ENCODE peak calls at places on chromosomes 7 and 10, in six cellular contexts. One of them, this sample, is unnamed.

GRCh38 chr10:132054564-132054963 is 11.2 kb upstream of the JAKMIP3 start:
- DNase-seq in H9: peak
- DNase-seq in mesendoderm: peak
- DNase-seq in mesenchymal stem cell: no peak
- DNase-seq in neuronal stem cell: no peak
- DNase-seq in IMR-90: no peak
- DNase-seq in this sample: no peak

GRCh38 chr10:88659725-88660592 is 4.3 kb upstream of the LIPF start:
- DNase-seq in neuronal stem cell: no peak
- DNase-seq in H9: no peak
- DNase-seq in mesenchymal stem cell: no peak
- DNase-seq in IMR-90: peak
- DNase-seq in mesendoderm: no peak
- DNase-seq in this sample: no peak

GRCh38 chr7:142300689-142301088 is 42.8 kb upstream of the PRSS58 start:
- DNase-seq in H9: peak
- DNase-seq in neuronal stem cell: no peak
- DNase-seq in mesendoderm: peak
- DNase-seq in mesenchymal stem cell: no peak
- DNase-seq in IMR-90: no peak
- DNase-seq in this sample: no peak

GRCh38 chr7:41942468-41943097 is 239.7 kb upstream of the INHBA start:
- DNase-seq in neuronal stem cell: no peak
- DNase-seq in mesendoderm: no peak
- DNase-seq in H9: peak
- DNase-seq in IMR-90: peak
- DNase-seq in mesenchymal stem cell: peak
- DNase-seq in this sample: peak

GRCh38 chr10:49446031-49446430 is 50.1 kb upstream of the DRGX start:
- DNase-seq in neuronal stem cell: no peak
- DNase-seq in mesenchymal stem cell: no peak
- DNase-seq in H9: no peak
- DNase-seq in mesendoderm: no peak
- DNase-seq in IMR-90: peak
- DNase-seq in this sample: no peak

GRCh38 chr10:119306964-119307363 is 99.6 kb downstream of the GRK5 start:
- DNase-seq in mesenchymal stem cell: peak
- DNase-seq in H9: no peak
- DNase-seq in neuronal stem cell: no peak
- DNase-seq in mesendoderm: no peak
- DNase-seq in IMR-90: peak
- DNase-seq in this sample: peak

GRCh38 chr7:127791790-127792189 is 139.8 kb downstream of the SND1 start:
- DNase-seq in neuronal stem cell: no peak
- DNase-seq in H9: no peak
- DNase-seq in mesendoderm: no peak
- DNase-seq in mesenchymal stem cell: no peak
- DNase-seq in IMR-90: peak
- DNase-seq in this sample: no peak

GRCh38 chr7:152859781-152860191 is 100.2 kb downstream of the ACTR3B start:
- DNase-seq in H9: peak
- DNase-seq in mesenchymal stem cell: no peak
- DNase-seq in mesendoderm: peak
- DNase-seq in IMR-90: no peak
- DNase-seq in neuronal stem cell: no peak
- DNase-seq in this sample: no peak

GRCh38 chr7:86904949-86905834 is 154.3 kb downstream of the ELAPOR2 start:
- DNase-seq in H9: no peak
- DNase-seq in IMR-90: peak
- DNase-seq in neuronal stem cell: peak
- DNase-seq in mesenchymal stem cell: peak
- DNase-seq in mesendoderm: peak
- DNase-seq in this sample: peak

GRCh38 chr7:139078911-139079310 is 30.6 kb downstream of the ZC3HAV1 start:
- DNase-seq in mesenchymal stem cell: no peak
- DNase-seq in IMR-90: no peak
- DNase-seq in H9: no peak
- DNase-seq in neuronal stem cell: no peak
- DNase-seq in mesendoderm: no peak
- DNase-seq in this sample: no peak

GRCh38 chr10:60646966-60647796 is 131.1 kb upstream of the CDK1 start:
- DNase-seq in mesenchymal stem cell: peak
- DNase-seq in H9: no peak
- DNase-seq in mesendoderm: peak
- DNase-seq in IMR-90: peak
- DNase-seq in neuronal stem cell: peak
- DNase-seq in this sample: peak

GRCh38 chr7:28855538-28856217 is 102.5 kb downstream of the TRIL start:
- DNase-seq in IMR-90: peak
- DNase-seq in mesenchymal stem cell: peak
- DNase-seq in neuronal stem cell: no peak
- DNase-seq in mesendoderm: peak
- DNase-seq in H9: no peak
- DNase-seq in this sample: peak

GRCh38 chr7:22810843-22811242 is 11.8 kb downstream of the TOMM7 start:
- DNase-seq in neuronal stem cell: no peak
- DNase-seq in mesenchymal stem cell: no peak
- DNase-seq in H9: peak
- DNase-seq in IMR-90: no peak
- DNase-seq in mesendoderm: peak
- DNase-seq in this sample: no peak

GRCh38 chr10:132536241-132536963 is 1.2 kb upstream of the INPP5A start:
- DNase-seq in neuronal stem cell: no peak
- DNase-seq in H9: no peak
- DNase-seq in IMR-90: no peak
- DNase-seq in mesendoderm: no peak
- DNase-seq in mesenchymal stem cell: no peak
- DNase-seq in this sample: no peak

GRCh38 chr10:114648368-114648767 is 9.7 kb downstream of the ABLIM1 start:
- DNase-seq in mesendoderm: peak
- DNase-seq in neuronal stem cell: no peak
- DNase-seq in H9: no peak
- DNase-seq in mesenchymal stem cell: peak
- DNase-seq in IMR-90: peak
- DNase-seq in this sample: peak

GRCh38 chr7:79454325-79454960 is 976 bp upstream of the MAGI2 start:
- DNase-seq in IMR-90: peak
- DNase-seq in H9: peak
- DNase-seq in neuronal stem cell: peak
- DNase-seq in mesenchymal stem cell: peak
- DNase-seq in mesendoderm: peak
- DNase-seq in this sample: no peak

GRCh38 chr7:151964951-151965350 is 8.7 kb downstream of the GALNTL5 start:
- DNase-seq in IMR-90: no peak
- DNase-seq in H9: no peak
- DNase-seq in mesenchymal stem cell: no peak
- DNase-seq in neuronal stem cell: no peak
- DNase-seq in mesendoderm: no peak
- DNase-seq in this sample: no peak

GRCh38 chr7:123537026-123537642 is 2.7 kb upstream of the IQUB start:
- DNase-seq in mesendoderm: peak
- DNase-seq in IMR-90: peak
- DNase-seq in neuronal stem cell: no peak
- DNase-seq in mesenchymal stem cell: peak
- DNase-seq in H9: no peak
- DNase-seq in this sample: peak

DNA sequence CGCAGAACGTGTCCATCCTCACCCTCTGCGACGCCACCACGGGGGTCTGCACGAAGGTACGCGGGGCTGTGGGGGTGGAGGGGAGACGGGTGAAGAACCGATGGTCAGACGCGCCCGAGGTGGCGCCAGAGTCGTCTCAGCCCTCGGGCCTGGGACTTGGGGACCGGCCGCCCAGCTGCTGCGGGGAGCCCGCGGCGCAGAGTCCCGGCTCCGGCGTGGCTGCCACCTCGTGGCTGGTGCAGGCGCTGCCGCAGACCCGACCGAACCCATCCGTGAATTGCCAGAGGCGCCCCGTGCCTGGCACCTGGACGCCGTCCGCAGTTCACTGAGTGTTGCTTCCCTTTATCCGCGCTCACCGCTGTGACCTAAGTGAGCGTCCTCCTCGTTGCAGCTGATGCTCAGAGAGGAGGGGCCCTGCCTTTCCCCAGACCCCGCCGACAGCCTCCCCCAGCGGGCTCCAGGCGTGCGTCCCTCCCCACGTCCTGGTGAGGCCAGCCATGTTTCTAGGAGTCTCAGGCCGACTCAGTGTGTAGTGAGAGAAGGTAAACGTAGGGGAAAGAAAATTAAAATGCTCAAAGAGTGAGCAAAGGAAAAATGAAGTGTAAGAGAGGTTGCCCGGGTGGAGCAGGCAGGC is 208.7 kb downstream of the PAXIP1 start:
- DNase-seq in IMR-90: no peak
- DNase-seq in neuronal stem cell: peak
- DNase-seq in H9: peak
- DNase-seq in mesenchymal stem cell: no peak
- DNase-seq in mesendoderm: peak
- DNase-seq in this sample: no peak
- H3K4ac ChIP-seq in IMR-90: no peak
- H3K4ac ChIP-seq in neuronal stem cell: no peak
- H3K4ac ChIP-seq in H9: no peak
- H3K4ac ChIP-seq in mesenchymal stem cell: no peak
- H3K4ac ChIP-seq in mesendoderm: no peak
- H3K4ac ChIP-seq in this sample: no peak

GRCh38 chr10:5665380-5666323 is 743 bp downstream of the ASB13 start:
- DNase-seq in IMR-90: no peak
- DNase-seq in neuronal stem cell: no peak
- DNase-seq in H9: no peak
- DNase-seq in mesenchymal stem cell: peak
- DNase-seq in mesendoderm: no peak
- DNase-seq in this sample: no peak

GRCh38 chr10:5669609-5670008 is 3.2 kb upstream of the ASB13 start:
- DNase-seq in neuronal stem cell: no peak
- DNase-seq in IMR-90: no peak
- DNase-seq in H9: no peak
- DNase-seq in mesenchymal stem cell: no peak
- DNase-seq in mesendoderm: no peak
- DNase-seq in this sample: no peak

GRCh38 chr10:5663692-5664427 is 2.5 kb downstream of the ASB13 start:
- DNase-seq in H9: peak
- DNase-seq in neuronal stem cell: no peak
- DNase-seq in IMR-90: no peak
- DNase-seq in mesendoderm: peak
- DNase-seq in mesenchymal stem cell: no peak
- DNase-seq in this sample: no peak

GRCh38 chr10:5668429-5668828 is 2.0 kb upstream of the ASB13 start:
- DNase-seq in H9: no peak
- DNase-seq in IMR-90: no peak
- DNase-seq in neuronal stem cell: no peak
- DNase-seq in mesendoderm: no peak
- DNase-seq in mesenchymal stem cell: no peak
- DNase-seq in this sample: no peak

GRCh38 chr10:5666324-5667220 is at the start of gene ASB13:
- DNase-seq in IMR-90: peak
- DNase-seq in mesendoderm: peak
- DNase-seq in H9: peak
- DNase-seq in neuronal stem cell: peak
- DNase-seq in mesenchymal stem cell: peak
- DNase-seq in this sample: peak
- H3K18ac ChIP-seq in IMR-90: no peak
- H3K18ac ChIP-seq in mesendoderm: no peak
- H3K18ac ChIP-seq in H9: no peak
- H3K18ac ChIP-seq in neuronal stem cell: peak
- H3K18ac ChIP-seq in mesenchymal stem cell: peak
- H3K18ac ChIP-seq in this sample: no peak

GRCh38 chr10:79156334-79157274 is 87.8 kb downstream of the ZMIZ1 start:
- DNase-seq in mesendoderm: peak
- DNase-seq in neuronal stem cell: no peak
- DNase-seq in IMR-90: no peak
- DNase-seq in H9: no peak
- DNase-seq in mesenchymal stem cell: no peak
- DNase-seq in this sample: no peak
- H3K4ac ChIP-seq in mesendoderm: peak
- H3K4ac ChIP-seq in neuronal stem cell: no peak
- H3K4ac ChIP-seq in IMR-90: peak
- H3K4ac ChIP-seq in H9: peak
- H3K4ac ChIP-seq in mesenchymal stem cell: peak
- H3K4ac ChIP-seq in this sample: peak

GRCh38 chr10:86825366-86825765 is 68.9 kb downstream of the BMPR1A start:
- DNase-seq in neuronal stem cell: no peak
- DNase-seq in H9: no peak
- DNase-seq in mesendoderm: no peak
- DNase-seq in IMR-90: no peak
- DNase-seq in mesenchymal stem cell: no peak
- DNase-seq in this sample: no peak

GRCh38 chr10:86827639-86828038 is 71.2 kb downstream of the BMPR1A start:
- DNase-seq in mesendoderm: peak
- DNase-seq in IMR-90: no peak
- DNase-seq in neuronal stem cell: no peak
- DNase-seq in H9: no peak
- DNase-seq in mesenchymal stem cell: no peak
- DNase-seq in this sample: no peak

GRCh38 chr10:86830043-86830591 is 73.7 kb downstream of the BMPR1A start:
- DNase-seq in mesendoderm: peak
- DNase-seq in neuronal stem cell: no peak
- DNase-seq in mesenchymal stem cell: no peak
- DNase-seq in IMR-90: no peak
- DNase-seq in H9: no peak
- DNase-seq in this sample: no peak

GRCh38 chr10:86828145-86828544 is 71.7 kb downstream of the BMPR1A start:
- DNase-seq in H9: no peak
- DNase-seq in mesendoderm: no peak
- DNase-seq in mesenchymal stem cell: no peak
- DNase-seq in neuronal stem cell: no peak
- DNase-seq in IMR-90: no peak
- DNase-seq in this sample: no peak

GRCh38 chr10:86829472-86829871 is 73.1 kb downstream of the BMPR1A start:
- DNase-seq in mesendoderm: no peak
- DNase-seq in IMR-90: no peak
- DNase-seq in mesenchymal stem cell: no peak
- DNase-seq in neuronal stem cell: no peak
- DNase-seq in H9: no peak
- DNase-seq in this sample: no peak
- H3K18ac ChIP-seq in mesendoderm: no peak
- H3K18ac ChIP-seq in IMR-90: no peak
- H3K18ac ChIP-seq in mesenchymal stem cell: no peak
- H3K18ac ChIP-seq in neuronal stem cell: no peak
- H3K18ac ChIP-seq in H9: no peak
- H3K18ac ChIP-seq in this sample: no peak

DNA sequence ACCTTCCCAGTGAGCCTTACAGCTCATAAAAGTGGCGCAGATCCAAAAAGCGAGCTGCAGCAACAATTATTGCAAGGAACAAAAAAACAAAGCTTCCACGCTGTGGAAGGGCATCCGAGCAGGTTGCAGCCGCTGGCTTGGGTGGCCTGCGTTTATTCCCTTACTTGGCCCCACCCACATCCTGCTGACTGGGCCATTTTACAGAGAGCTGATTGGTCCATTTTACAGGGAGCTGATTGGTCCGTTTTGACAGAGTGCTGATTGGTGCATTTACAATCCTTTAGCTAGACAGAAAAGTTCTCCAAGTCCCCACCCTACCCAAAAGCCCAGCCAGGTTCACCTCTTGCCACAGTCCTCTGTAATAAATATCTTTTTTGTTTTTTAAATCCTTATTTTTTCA is 85.1 kb downstream of the ADCYAP1R1 start:
- DNase-seq in neuronal stem cell: no peak
- DNase-seq in H9: no peak
- DNase-seq in mesenchymal stem cell: no peak
- DNase-seq in mesendoderm: no peak
- DNase-seq in IMR-90: no peak
- DNase-seq in this sample: no peak
- H3K4ac ChIP-seq in neuronal stem cell: no peak
- H3K4ac ChIP-seq in H9: no peak
- H3K4ac ChIP-seq in mesenchymal stem cell: no peak
- H3K4ac ChIP-seq in mesendoderm: no peak
- H3K4ac ChIP-seq in IMR-90: no peak
- H3K4ac ChIP-seq in this sample: no peak

This sample was measured in trophoblast cell.